ENCODE peak calls at places on chromosome 19, in six cellular contexts. B, A, R, Y, D and C are unnamed samples.

GRCh38 chr19:8131517-8131916 is 17.9 kb downstream of the FBN3 start:
- DNase-seq in B (no peak), A (no peak), R (no peak), Y (no peak), D (no peak), C (no peak)

GRCh38 chr19:55086730-55087541 is 11.3 kb downstream of the EPS8L1 start:
- DNase-seq in B (peak), A (peak), R (peak), Y (no peak), D (peak), C (no peak)

GRCh38 chr19:9406798-9407352 is 28.5 kb downstream of the ZNF266 start:
- DNase-seq in B (peak), A (peak), R (peak), Y (no peak), D (peak), C (no peak)

GRCh38 chr19:31342926-31343325 is 6.3 kb downstream of the TSHZ3 start:
- DNase-seq in B (no peak), A (no peak), R (no peak), Y (no peak), D (no peak), C (no peak)

GRCh38 chr19:1907563-1908363 is 2.6 kb downstream of the ADAT3 start:
- DNase-seq in B (peak), A (peak), R (peak), Y (no peak), D (no peak), C (peak)

GRCh38 chr19:47729799-47730520 is 15.4 kb upstream of the NOP53 start:
- DNase-seq in B (peak), A (peak), R (peak), Y (peak), D (peak), C (peak)

GRCh38 chr19:34088292-34088691 is 84.0 kb upstream of the LSM14A start:
- DNase-seq in B (no peak), A (no peak), R (no peak), Y (peak), D (no peak), C (peak)

GRCh38 chr19:47674548-47674947 is 38.7 kb upstream of the EHD2 start:
- DNase-seq in B (no peak), A (no peak), R (no peak), Y (no peak), D (no peak), C (no peak)

GRCh38 chr19:449916-450315 is 10.9 kb downstream of the SHC2 start:
- DNase-seq in B (no peak), A (no peak), R (no peak), Y (no peak), D (no peak), C (no peak)

GRCh38 chr19:55626350-55626749 is 2.0 kb upstream of the ZNF784 start:
- DNase-seq in B (no peak), A (no peak), R (no peak), Y (no peak), D (no peak), C (no peak)

GRCh38 chr19:40492274-40492673 is 25.5 kb downstream of the SPTBN4 start:
- DNase-seq in B (no peak), A (no peak), R (no peak), Y (no peak), D (no peak), C (no peak)

GRCh38 chr19:3409346-3410064 is 43.1 kb downstream of the NFIC start:
- DNase-seq in B (no peak), A (peak), R (peak), Y (no peak), D (peak), C (no peak)

GRCh38 chr19:49142866-49143335 is 12.3 kb downstream of the HRC start:
- DNase-seq in B (peak), A (peak), R (peak), Y (no peak), D (peak), C (peak)

GRCh38 chr19:2735374-2735773 is 4.4 kb downstream of the SLC39A3 start:
- DNase-seq in B (no peak), A (no peak), R (no peak), Y (no peak), D (no peak), C (no peak)

GRCh38 chr19:39140195-39140516 is 14.6 kb downstream of the PAK4 start:
- DNase-seq in B (no peak), A (no peak), R (no peak), Y (no peak), D (no peak), C (no peak)

GRCh38 chr19:38317104-38317612 is 1.4 kb upstream of the YIF1B start:
- DNase-seq in B (peak), A (no peak), R (no peak), Y (no peak), D (no peak), C (no peak)

GRCh38 chr19:16661480-16662034 is 618 bp downstream of the TMEM38A start:
- DNase-seq in B (peak), A (peak), R (no peak), Y (no peak), D (peak), C (no peak)

GRCh38 chr19:16587031-16588023 is 15.1 kb upstream of the SLC35E1 start:
- DNase-seq in B (peak), A (peak), R (peak), Y (no peak), D (no peak), C (no peak)